ENCODE peak calls at places on chromosomes 16 and 17, in nine cellular contexts. A is HCT116, I is AG09319, F is astrocyte of the spinal cord, P is heart right ventricle, H is RWPE1, N is lower leg skin, X is fibroblast of mammary gland, W is right lobe of liver. E is an unnamed sample.

GRCh38 chr16:56344518-56345405 is 80.6 kb downstream of the AMFR start:
- DNase-seq in A (no peak), I (no peak), F (no peak), P (no peak), H (peak; percentile 65), N (no peak), X (no peak), W (peak; percentile 66), E (no peak)

GRCh38 chr16:66294507-66294906 is 72.0 kb upstream of the CDH5 start:
- DNase-seq in A (no peak), I (no peak), F (no peak), P (no peak), H (no peak), N (no peak), X (no peak), W (no peak), E (no peak)

GRCh38 chr17:48718781-48719641 is 3.3 kb downstream of the PRAC1 start:
- DNase-seq in A (no peak), I (no peak), F (no peak), P (no peak), H (no peak), N (no peak), X (no peak), W (no peak), E (no peak)

GRCh38 chr16:13453325-13453724 is 466.6 kb upstream of the ERCC4 start:
- DNase-seq in A (no peak), I (no peak), F (peak; percentile 7), P (no peak), H (peak; percentile 15), N (peak; percentile 17), X (peak; percentile 69), W (peak; percentile 49), E (no peak)

GRCh38 chr17:67546578-67547527 is 169.8 kb downstream of the PITPNC1 start:
- DNase-seq in A (no peak), I (no peak), F (peak; percentile 47), P (peak; percentile 72), H (no peak), N (no peak), X (peak; percentile 62), W (peak; percentile 51), E (no peak)

GRCh38 chr16:81004646-81005353 is 1.9 kb downstream of the CMC2 start:
- DNase-seq in A (peak; percentile 63), I (no peak), F (peak; percentile 78), P (peak; percentile 46), H (peak; percentile 37), N (no peak), X (peak; percentile 71), W (no peak), E (no peak)

GRCh38 chr16:55832788-55833583 is at the start of gene CES1:
- DNase-seq in A (no peak), I (no peak), F (no peak), P (peak; percentile 64), H (no peak), N (peak; percentile 46), X (no peak), W (peak; percentile 98), E (peak; percentile 84)

GRCh38 chr16:81198635-81199034 is 39.9 kb upstream of the BCO1 start:
- DNase-seq in A (no peak), I (no peak), F (no peak), P (no peak), H (no peak), N (no peak), X (no peak), W (peak; percentile 85), E (no peak)

GRCh38 chr16:48099455-48099854 is 56.3 kb downstream of the ABCC12 start:
- DNase-seq in A (peak; percentile 49), I (no peak), F (no peak), P (peak; percentile 57), H (no peak), N (no peak), X (peak; percentile 45), W (no peak), E (no peak)

GRCh38 chr17:38572665-38573365 is 32.9 kb downstream of the SRCIN1 start:
- DNase-seq in A (no peak), I (no peak), F (no peak), P (no peak), H (no peak), N (no peak), X (no peak), W (no peak), E (no peak)

GRCh38 chr17:11948791-11949190 is 48.5 kb downstream of the ZNF18 start:
- DNase-seq in A (peak; percentile 51), I (peak; percentile 10), F (peak; percentile 84), P (peak; percentile 24), H (peak; percentile 76), N (no peak), X (peak; percentile 89), W (no peak), E (no peak)

GRCh38 chr16:88697831-88698693 is 8.1 kb downstream of the RNF166 start:
- DNase-seq in A (no peak), I (no peak), F (no peak), P (no peak), H (no peak), N (no peak), X (no peak), W (no peak), E (no peak)

GRCh38 chr17:79970576-79971068 is 65.0 kb downstream of the TBC1D16 start:
- DNase-seq in A (peak; percentile 38), I (no peak), F (no peak), P (no peak), H (no peak), N (no peak), X (peak; percentile 33), W (peak; percentile 23), E (no peak)

GRCh38 chr17:41967921-41968578 is 1.5 kb downstream of the CNP start:
- DNase-seq in A (no peak), I (no peak), F (no peak), P (no peak), H (no peak), N (no peak), X (no peak), W (no peak), E (no peak)

GRCh38 chr16:2753523-2754020 is 1.1 kb downstream of the SRRM2 start:
- DNase-seq in A (no peak), I (no peak), F (peak; percentile 19), P (no peak), H (no peak), N (no peak), X (peak; percentile 18), W (no peak), E (no peak)

GRCh38 chr16:2752850-2753522 is 548 bp downstream of the SRRM2 start:
- DNase-seq in A (peak; percentile 58), I (peak; percentile 56), F (peak; percentile 72), P (peak; percentile 86), H (peak; percentile 78), N (peak; percentile 66), X (peak; percentile 79), W (peak; percentile 92), E (no peak)

GRCh38 chr16:2751577-2752034 is 832 bp upstream of the SRRM2 start:
- DNase-seq in A (peak; percentile 60), I (no peak), F (no peak), P (no peak), H (peak; percentile 66), N (no peak), X (peak; percentile 33), W (no peak), E (no peak)

GRCh38 chr16:2749936-2750335 is 2.5 kb upstream of the SRRM2 start:
- DNase-seq in A (no peak), I (no peak), F (no peak), P (no peak), H (no peak), N (no peak), X (no peak), W (no peak), E (no peak)

DNA sequence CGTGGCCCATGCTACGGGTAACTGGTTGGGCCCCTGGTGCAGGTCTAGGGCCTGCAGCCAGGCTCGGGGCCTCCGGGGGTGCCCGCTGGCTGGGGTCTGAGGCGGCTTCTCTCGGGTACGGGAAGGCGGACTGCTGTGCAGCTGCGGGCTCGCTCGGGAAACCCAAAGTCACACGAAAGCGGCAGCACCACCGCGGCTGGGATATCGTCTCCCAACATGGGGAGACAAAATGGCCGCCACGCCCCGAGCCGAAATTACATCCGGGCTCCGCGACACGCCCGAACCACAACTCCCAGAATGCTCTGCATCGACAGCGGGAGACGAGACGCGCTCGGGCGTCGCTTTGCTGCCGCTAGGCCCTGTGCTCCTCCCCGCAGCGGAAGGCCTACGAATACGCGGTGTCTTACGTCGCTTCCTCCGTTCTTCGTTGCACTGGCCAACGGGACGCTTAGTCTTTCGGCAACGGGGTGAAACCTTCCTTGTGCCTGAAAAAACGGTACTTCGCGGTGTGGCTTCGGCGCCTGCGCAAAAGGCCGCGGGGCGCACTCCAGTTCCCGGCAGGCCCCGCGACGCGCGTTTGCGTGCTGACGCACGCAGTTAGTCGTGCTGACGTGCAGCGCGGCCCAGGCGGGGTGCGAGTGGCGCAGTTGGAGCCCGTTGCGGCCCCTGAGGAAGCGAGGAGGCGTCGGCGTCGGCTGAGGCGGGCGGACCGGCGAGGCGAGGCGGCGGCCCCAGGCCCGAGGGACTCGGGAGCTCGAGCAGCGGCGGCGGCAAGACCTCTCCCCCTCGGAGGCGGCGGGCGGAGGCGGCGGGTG is at the start of gene SRRM2:
- DNase-seq in A (peak; percentile 93), I (peak; percentile 92), F (peak; percentile 98), P (peak; percentile 96), H (peak; percentile 92), N (peak; percentile 95), X (peak; percentile 94), W (peak; percentile 95), E (peak; percentile 98)
- TF ChIP-seq CTCF in A (no peak), I (no peak), F (no peak), P (no peak), H (no peak), N (no peak), X (no peak), W (no peak), E (no peak)

DNA sequence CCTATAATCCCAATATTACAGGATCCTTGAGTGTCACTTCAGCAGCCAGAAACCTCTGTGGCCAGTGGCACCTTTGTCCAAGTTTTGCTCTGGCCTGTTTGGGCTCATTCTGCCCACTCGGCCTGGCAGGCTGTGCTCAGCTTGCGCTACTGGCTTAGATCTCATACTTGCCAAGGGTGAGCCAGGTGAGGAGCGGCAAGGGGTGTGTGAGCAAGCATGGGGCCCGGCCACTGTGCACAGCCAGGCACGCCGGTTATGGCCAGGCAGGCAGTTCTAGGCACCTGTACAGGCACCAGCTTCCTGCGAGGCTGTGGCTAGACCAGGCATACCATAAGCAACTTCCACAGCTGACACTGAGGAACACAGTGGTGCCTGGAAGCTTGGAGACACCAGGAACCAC is 16.9 kb upstream of the USP22 start:
- DNase-seq in A (no peak), I (no peak), F (no peak), P (no peak), H (no peak), N (no peak), X (no peak), W (no peak), E (no peak)
- TF ChIP-seq CTCF in A (no peak), I (no peak), F (no peak), P (no peak), H (no peak), N (no peak), X (no peak), W (no peak), E (no peak)

GRCh38 chr16:521381-522210 is 5.9 kb upstream of the CAPN15 start:
- DNase-seq in A (no peak), I (no peak), F (no peak), P (no peak), H (no peak), N (peak; percentile 57), X (no peak), W (no peak), E (no peak)
- TF ChIP-seq CTCF in A (peak; percentile 17), I (no peak), F (peak; percentile 2), P (no peak), H (no peak), N (no peak), X (no peak), W (no peak), E (no peak)

GRCh38 chr16:8796469-8797363 is 723 bp downstream of the TMEM186 start:
- DNase-seq in A (no peak), I (no peak), F (no peak), P (no peak), H (no peak), N (no peak), X (peak; percentile 37), W (no peak), E (no peak)
- TF ChIP-seq CTCF in A (no peak), I (no peak), F (no peak), P (no peak), H (no peak), N (no peak), X (no peak), W (no peak), E (no peak)